ENCODE peak calls at places on chromosomes 5 and 9, in five cellular contexts. R is fibroblast of pulmonary artery, C is lung, D is RWPE2, B is brain microvascular endothelial cell. T is an unnamed sample.

GRCh38 chr5:84403773-84404172 is 19.1 kb upstream of the EDIL3 start:
- DNase-seq in R (peak; percentile 80), C (no peak), D (no peak), B (peak; percentile 96), T (peak; percentile 97)

GRCh38 chr5:19927919-19928318 is 60.1 kb downstream of the CDH18 start:
- DNase-seq in R (no peak), C (no peak), D (no peak), B (no peak), T (peak; percentile 1)

GRCh38 chr9:122389799-122390481 is 19.1 kb downstream of the PTGS1 start:
- DNase-seq in R (no peak), C (no peak), D (peak; percentile 27), B (no peak), T (peak; percentile 15)

GRCh38 chr9:88749420-88749819 is 214.4 kb downstream of the NXNL2 start:
- DNase-seq in R (peak; percentile 89), C (no peak), D (no peak), B (peak; percentile 86), T (peak; percentile 24)

GRCh38 chr9:70902705-70903131 is 218.7 kb downstream of the TRPM3 start:
- DNase-seq in R (peak; percentile 97), C (no peak), D (no peak), B (peak; percentile 97), T (peak; percentile 99)

GRCh38 chr5:674630-675011 is 18.5 kb downstream of the TPPP start:
- DNase-seq in R (no peak), C (no peak), D (no peak), B (no peak), T (no peak)

GRCh38 chr5:157026789-157027424 is 32.0 kb downstream of the HAVCR1 start:
- DNase-seq in R (no peak), C (no peak), D (no peak), B (no peak), T (no peak)

GRCh38 chr9:121926417-121926816 is 166.7 kb downstream of the TTLL11 start:
- DNase-seq in R (no peak), C (no peak), D (no peak), B (no peak), T (no peak)

GRCh38 chr9:96029722-96030515 is 154.4 kb downstream of the ERCC6L2 start:
- DNase-seq in R (no peak), C (no peak), D (no peak), B (no peak), T (no peak)

GRCh38 chr9:69027355-69028097 is 8.0 kb upstream of the FXN start:
- DNase-seq in R (peak; percentile 67), C (no peak), D (no peak), B (peak; percentile 56), T (peak; percentile 43)

GRCh38 chr5:74286734-74287705 is 353.5 kb downstream of the ENC1 start:
- DNase-seq in R (no peak), C (no peak), D (no peak), B (no peak), T (no peak)

GRCh38 chr5:74289238-74289637 is 351.3 kb downstream of the ENC1 start:
- DNase-seq in R (no peak), C (no peak), D (no peak), B (no peak), T (no peak)

GRCh38 chr5:74288448-74289109 is 351.9 kb downstream of the ENC1 start:
- DNase-seq in R (peak; percentile 76), C (no peak), D (no peak), B (peak; percentile 36), T (peak; percentile 62)

GRCh38 chr5:74288038-74288437 is 352.5 kb downstream of the ENC1 start:
- DNase-seq in R (no peak), C (no peak), D (no peak), B (no peak), T (no peak)

DNA sequence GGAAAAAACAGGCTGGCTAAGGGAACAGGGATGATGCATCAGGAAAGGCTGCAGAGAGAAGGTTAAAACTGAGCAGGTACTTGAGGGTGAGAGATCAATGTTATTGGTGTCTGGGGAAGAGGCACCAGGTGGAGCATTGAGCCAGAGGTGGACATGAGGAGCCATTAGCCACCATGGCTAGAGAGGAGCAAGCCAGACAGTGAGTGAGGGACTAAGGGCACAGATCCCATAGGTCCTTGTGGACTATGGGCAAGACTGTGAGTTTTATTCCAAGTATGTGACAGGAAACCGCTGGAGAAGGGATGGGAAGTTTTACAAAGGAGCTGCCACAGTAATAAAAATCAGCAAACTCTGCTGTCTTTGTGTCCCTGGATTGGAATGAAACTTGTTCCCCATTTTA is 349.9 kb downstream of the ENC1 start:
- DNase-seq in R (no peak), C (no peak), D (no peak), B (no peak), T (no peak)
- TF ChIP-seq CTCF in R (no peak), C (no peak), D (no peak), B (no peak), T (no peak)

DNA sequence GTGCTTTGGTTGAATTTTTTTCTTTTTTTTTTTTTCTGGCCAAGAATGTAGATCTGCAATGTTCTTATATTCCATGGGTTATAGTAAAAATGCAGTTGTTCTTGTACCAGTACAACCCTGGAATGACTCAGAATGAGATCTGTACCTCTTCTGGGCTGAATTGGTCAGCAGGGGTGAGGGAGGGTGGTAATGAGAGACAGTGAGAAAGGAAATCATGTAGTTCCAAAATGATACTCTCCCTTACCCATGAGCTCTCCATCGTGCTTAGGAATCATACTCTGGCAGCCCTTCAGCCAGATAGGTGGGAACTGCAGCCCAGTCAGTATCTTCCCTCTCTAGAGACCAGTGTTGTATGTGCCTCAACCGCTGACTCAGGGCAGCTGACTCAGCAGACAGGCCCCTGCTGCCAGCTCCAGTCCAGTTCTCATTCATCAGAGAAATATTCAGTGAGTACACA is 2.1 kb upstream of the GLIS3 start:
- DNase-seq in R (peak; percentile 94), C (peak; percentile 42), D (peak; percentile 72), B (peak; percentile 95), T (peak; percentile 96)
- H3K4me3 ChIP-seq in R (no peak overlapping the region), C (no peak overlapping the region), D (no peak overlapping the region), B (no peak overlapping the region), T (no peak overlapping the region)

GRCh38 chr5:150175536-150175935 is 9.0 kb downstream of the CDX1 start:
- DNase-seq in R (peak; percentile 62), C (no peak), D (no peak), B (no peak), T (no peak)
- TF ChIP-seq CTCF in R (peak; percentile 71), C (no peak), D (peak; percentile 41), B (peak; percentile 84), T (peak; percentile 70)

GRCh38 chr5:100889165-100889564 is 13.9 kb downstream of the ST8SIA4 start:
- DNase-seq in R (no peak), C (no peak), D (no peak), B (no peak), T (no peak)

GRCh38 chr5:100890514-100891008 is 12.5 kb downstream of the ST8SIA4 start:
- DNase-seq in R (peak; percentile 31), C (no peak), D (no peak), B (no peak), T (peak; percentile 31)

DNA sequence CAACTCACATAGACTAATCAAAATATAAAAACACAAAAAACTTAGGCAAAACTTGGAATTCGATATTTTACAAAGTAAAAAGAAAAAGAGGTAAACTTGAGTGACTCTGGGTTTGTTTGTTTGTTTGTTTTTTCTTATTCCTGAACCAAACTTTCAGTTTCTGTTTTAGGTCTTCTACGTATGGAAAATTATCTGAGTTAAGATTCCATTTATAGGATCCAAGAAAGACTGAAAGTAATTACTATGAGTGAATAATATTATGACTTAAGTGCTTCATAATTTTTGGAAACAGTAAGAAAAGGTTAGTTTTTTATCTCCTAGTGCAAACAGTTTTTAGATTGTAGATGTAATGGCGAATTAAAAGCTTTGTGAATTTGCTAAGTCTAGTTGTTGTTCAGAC is 13.2 kb downstream of the ST8SIA4 start:
- DNase-seq in R (no peak), C (no peak), D (no peak), B (no peak), T (no peak)
- H3K4me3 ChIP-seq in R (peak overlapping the region; percentile 6), C (no peak overlapping the region), D (no peak overlapping the region), B (no peak overlapping the region), T (no peak overlapping the region)

DNA sequence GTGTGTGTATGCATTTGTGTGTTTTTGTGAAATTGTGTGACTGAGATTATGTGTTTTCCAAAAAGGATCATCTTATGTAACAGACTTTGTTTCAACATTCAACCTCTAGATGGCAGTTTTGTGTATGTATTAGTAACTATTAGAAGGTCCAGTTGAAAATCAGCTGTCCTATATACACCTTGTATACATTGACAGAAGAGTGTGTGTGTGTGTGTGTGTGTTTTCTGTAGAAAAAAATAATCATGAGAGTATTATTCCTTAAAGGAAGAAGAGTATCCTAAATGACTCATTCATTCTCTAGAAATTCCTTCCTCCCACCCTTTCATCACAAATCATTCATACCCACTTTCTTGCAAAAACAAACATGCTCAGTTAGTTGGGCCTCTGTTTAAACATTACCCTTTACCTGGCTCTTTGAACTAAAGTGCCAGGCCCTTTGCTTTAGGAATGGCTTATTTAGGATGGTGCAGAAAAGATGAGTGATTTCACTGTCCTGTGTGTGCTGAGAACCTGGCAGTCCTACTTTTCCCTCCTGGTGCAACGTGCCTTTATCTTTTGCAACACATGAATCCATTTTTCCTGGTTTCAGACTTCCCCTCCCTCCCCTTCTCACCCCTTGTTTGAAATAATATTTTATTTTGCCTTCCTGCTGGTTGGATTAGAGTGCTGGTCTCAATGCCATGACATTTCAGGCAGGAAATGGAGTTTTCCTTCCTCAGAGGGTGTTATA is 152.2 kb downstream of the ARHGAP26 start:
- DNase-seq in R (peak; percentile 79), C (no peak), D (no peak), B (no peak), T (peak; percentile 65)
- TF ChIP-seq CTCF in R (peak; percentile 47), C (peak; percentile 38), D (peak; percentile 86), B (peak; percentile 25), T (peak; percentile 34)

GRCh38 chr5:149422429-149423286 is 43.6 kb upstream of the IL17B start:
- DNase-seq in R (peak; percentile 92), C (peak; percentile 42), D (no peak), B (peak; percentile 76), T (peak; percentile 84)

GRCh38 chr5:149426931-149427330 is 47.8 kb upstream of the IL17B start:
- DNase-seq in R (no peak), C (no peak), D (no peak), B (no peak), T (no peak)

GRCh38 chr5:149423287-149424268 is 44.5 kb upstream of the IL17B start:
- DNase-seq in R (peak; percentile 71), C (no peak), D (no peak), B (peak; percentile 84), T (peak; percentile 77)

GRCh38 chr5:149425729-149426128 is 46.6 kb upstream of the IL17B start:
- DNase-seq in R (no peak), C (no peak), D (no peak), B (no peak), T (no peak)

DNA sequence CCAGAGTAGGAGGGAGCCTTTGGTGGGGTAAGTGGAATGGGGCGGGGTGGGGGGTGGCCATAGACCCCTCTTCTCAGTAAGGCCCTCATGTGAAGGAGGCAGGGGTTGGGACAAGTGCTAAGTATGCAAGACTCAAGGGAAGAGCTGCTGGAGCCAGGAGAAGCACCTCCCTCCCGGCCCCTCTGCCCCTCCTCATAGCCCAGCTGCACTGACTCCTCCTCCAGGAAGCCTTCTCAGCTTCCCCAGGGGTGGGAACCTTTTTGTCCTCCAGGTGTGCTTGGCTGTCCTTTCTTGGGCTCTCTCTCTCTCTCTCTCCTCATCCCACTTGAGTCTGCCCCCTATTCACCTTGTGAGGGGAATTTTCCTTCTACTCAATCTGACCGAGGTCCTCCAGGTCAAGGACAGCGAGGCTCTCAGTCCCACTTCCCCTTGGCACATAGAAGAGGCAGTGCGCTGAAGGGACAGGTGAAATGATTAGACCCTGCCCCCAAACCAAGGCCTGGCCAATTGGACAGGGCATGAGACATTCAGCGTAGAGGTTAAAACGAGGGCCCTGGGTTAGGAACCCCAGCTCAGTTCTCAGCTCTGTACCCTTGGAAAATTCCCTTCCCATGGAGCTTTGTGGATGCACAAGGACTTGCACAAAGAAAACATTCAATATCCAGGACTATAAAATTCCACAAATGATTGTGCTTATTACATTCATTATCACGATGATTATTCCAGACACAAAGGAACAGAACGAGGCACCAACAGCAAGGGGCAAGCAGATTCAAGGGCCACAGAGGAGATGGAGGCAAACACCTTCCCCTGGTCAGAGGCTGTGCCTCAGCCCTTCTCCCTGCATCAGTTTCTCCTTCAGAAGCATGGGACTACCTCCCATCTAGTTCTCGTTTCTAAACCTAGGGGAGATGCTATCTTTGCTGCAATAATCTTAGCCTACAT is 45.6 kb upstream of the IL17B start:
- DNase-seq in R (no peak), C (no peak), D (no peak), B (no peak), T (no peak)
- H3K4me3 ChIP-seq in R (peak overlapping the region; percentile 7), C (no peak overlapping the region), D (no peak overlapping the region), B (peak overlapping the region; percentile 42), T (peak overlapping the region; percentile 9)